ENCODE peak calls at places on chromosome 18, in seven cellular contexts. One of them, this sample, is unnamed.

GRCh38 chr18:42931501-42931900 is 184.0 kb downstream of the RIT2 start:
- DNase-seq in 8988T: no peak
- DNase-seq in ELR: no peak
- DNase-seq in prostate gland: no peak
- DNase-seq in Panc1: no peak
- DNase-seq in midbrain: no peak
- DNase-seq in T-cell: no peak
- DNase-seq in this sample: no peak

GRCh38 chr18:39959839-39960238 is 1995.2 kb upstream of the PIK3C3 start:
- DNase-seq in prostate gland: no peak
- DNase-seq in Panc1: no peak
- DNase-seq in 8988T: no peak
- DNase-seq in midbrain: no peak
- DNase-seq in ELR: no peak
- DNase-seq in T-cell: no peak
- DNase-seq in this sample: no peak

GRCh38 chr18:321839-322467 is 54.1 kb upstream of the THOC1 start:
- DNase-seq in T-cell: no peak
- DNase-seq in midbrain: no peak
- DNase-seq in ELR: no peak
- DNase-seq in prostate gland: no peak
- DNase-seq in Panc1: no peak
- DNase-seq in 8988T: no peak
- DNase-seq in this sample: no peak

GRCh38 chr18:68703326-68703725 is 11.6 kb downstream of the TMX3 start:
- DNase-seq in 8988T: no peak
- DNase-seq in prostate gland: no peak
- DNase-seq in midbrain: no peak
- DNase-seq in ELR: no peak
- DNase-seq in T-cell: no peak
- DNase-seq in Panc1: no peak
- DNase-seq in this sample: no peak

GRCh38 chr18:13614318-13614643 is 112.1 kb downstream of the FAM210A start:
- DNase-seq in midbrain: no peak
- DNase-seq in prostate gland: no peak
- DNase-seq in T-cell: no peak
- DNase-seq in 8988T: no peak
- DNase-seq in ELR: no peak
- DNase-seq in Panc1: no peak
- DNase-seq in this sample: no peak

GRCh38 chr18:27887287-27887686 is 289.6 kb downstream of the CDH2 start:
- DNase-seq in Panc1: no peak
- DNase-seq in prostate gland: no peak
- DNase-seq in T-cell: no peak
- DNase-seq in 8988T: no peak
- DNase-seq in midbrain: no peak
- DNase-seq in ELR: peak; percentile 52
- DNase-seq in this sample: no peak

GRCh38 chr18:62324355-62324828 is 718 bp upstream of the TNFRSF11A start:
- DNase-seq in 8988T: no peak
- DNase-seq in midbrain: no peak
- DNase-seq in ELR: no peak
- DNase-seq in T-cell: no peak
- DNase-seq in prostate gland: no peak
- DNase-seq in Panc1: no peak
- DNase-seq in this sample: no peak

GRCh38 chr18:61949946-61950345 is 57.1 kb upstream of the RNF152 start:
- DNase-seq in prostate gland: peak; percentile 75
- DNase-seq in ELR: peak; percentile 81
- DNase-seq in Panc1: no peak
- DNase-seq in T-cell: no peak
- DNase-seq in 8988T: no peak
- DNase-seq in midbrain: no peak
- DNase-seq in this sample: no peak

GRCh38 chr18:70126832-70127231 is 78.7 kb downstream of the RTTN start:
- DNase-seq in midbrain: no peak
- DNase-seq in prostate gland: no peak
- DNase-seq in Panc1: no peak
- DNase-seq in ELR: no peak
- DNase-seq in 8988T: no peak
- DNase-seq in T-cell: no peak
- DNase-seq in this sample: no peak

GRCh38 chr18:39062426-39062825 is 1496.8 kb upstream of the CELF4 start:
- DNase-seq in 8988T: no peak
- DNase-seq in T-cell: no peak
- DNase-seq in ELR: no peak
- DNase-seq in Panc1: no peak
- DNase-seq in midbrain: no peak
- DNase-seq in prostate gland: no peak
- DNase-seq in this sample: no peak

GRCh38 chr18:63284173-63284765 is 35.3 kb downstream of the BCL2 start:
- DNase-seq in 8988T: no peak
- DNase-seq in prostate gland: no peak
- DNase-seq in ELR: no peak
- DNase-seq in Panc1: no peak
- DNase-seq in T-cell: no peak
- DNase-seq in midbrain: no peak
- DNase-seq in this sample: no peak

GRCh38 chr18:73118121-73118816 is 250.5 kb upstream of the NETO1 start:
- DNase-seq in T-cell: no peak
- DNase-seq in ELR: peak; percentile 37
- DNase-seq in Panc1: no peak
- DNase-seq in prostate gland: no peak
- DNase-seq in midbrain: no peak
- DNase-seq in 8988T: no peak
- DNase-seq in this sample: no peak

GRCh38 chr18:26656401-26656943 is 108.1 kb upstream of the KCTD1 start:
- DNase-seq in T-cell: no peak
- DNase-seq in prostate gland: no peak
- DNase-seq in ELR: no peak
- DNase-seq in Panc1: no peak
- DNase-seq in midbrain: peak; percentile 70
- DNase-seq in 8988T: no peak
- DNase-seq in this sample: no peak

GRCh38 chr18:33746261-33746660 is 168.2 kb downstream of the ASXL3 start:
- DNase-seq in ELR: no peak
- DNase-seq in 8988T: no peak
- DNase-seq in midbrain: peak; percentile 49
- DNase-seq in Panc1: no peak
- DNase-seq in prostate gland: no peak
- DNase-seq in T-cell: no peak
- DNase-seq in this sample: no peak

GRCh38 chr18:74496508-74497307 is 545 bp downstream of the CNDP2 start:
- DNase-seq in 8988T: no peak
- DNase-seq in prostate gland: peak; percentile 42
- DNase-seq in T-cell: peak; percentile 13
- DNase-seq in Panc1: no peak
- DNase-seq in midbrain: peak; percentile 64
- DNase-seq in ELR: peak; percentile 76
- DNase-seq in this sample: peak; percentile 68

This sample was measured in PC-9.